ENCODE peak calls at places on chromosomes 5 and 9, in eight cellular contexts. A is KBM-7; T is breast epithelium; Z is NCI-H510A; E is HEK293T; H is CD4-positive, alpha-beta memory T cell; X is stimulated activated CD4-positive, alpha-beta T cell treated with anti-CD3 and anti-CD28 coated beads, TNF-alpha, amount 100 ng/mL, for 48 hours; R is nephron progenitor cell. P is an unnamed sample.

GRCh38 chr9:2132484-2133082 is 117.4 kb downstream of the SMARCA2 start:
- DNase-seq in E (peak), A (peak), R (no peak), H (peak), Z (no peak), X (no peak), T (no peak), P (peak)

GRCh38 chr9:93300585-93301081 is 116.7 kb downstream of the WNK2 start:
- DNase-seq in Z (no peak), A (no peak), R (no peak), H (no peak), E (no peak), T (peak), X (no peak), P (no peak)

GRCh38 chr5:73008831-73009230 is 53.0 kb downstream of the FCHO2 start:
- DNase-seq in H (no peak), T (no peak), X (no peak), A (no peak), E (no peak), Z (no peak), R (no peak), P (no peak)

GRCh38 chr5:53011233-53011632 is 22.1 kb downstream of the ITGA2 start:
- DNase-seq in A (no peak), R (no peak), X (no peak), T (no peak), Z (no peak), E (no peak), H (no peak), P (no peak)

GRCh38 chr5:149652697-149653096 is 71.4 kb downstream of the ARHGEF37 start:
- DNase-seq in R (no peak), E (no peak), Z (no peak), T (no peak), X (no peak), A (no peak), H (no peak), P (no peak)

GRCh38 chr5:134127376-134127861 is 12.9 kb downstream of the TCF7 start:
- DNase-seq in E (no peak), X (no peak), T (no peak), A (no peak), Z (no peak), R (no peak), H (no peak), P (no peak)

GRCh38 chr5:88438006-88438405 is 169.4 kb upstream of the TMEM161B start:
- DNase-seq in R (no peak), Z (no peak), T (no peak), E (no peak), X (no peak), A (no peak), H (no peak), P (no peak)

GRCh38 chr9:130539473-130540223 is 39.7 kb upstream of the FUBP3 start:
- DNase-seq in A (no peak), T (no peak), E (no peak), Z (no peak), X (no peak), R (no peak), H (no peak), P (no peak)